ENCODE peak calls at places on chromosome 4, in ten cellular contexts. O is activated CD4-positive, alpha-beta T cell treated with anti-CD3 and anti-CD28 coated beads, Interleukin-2, amount 50 U/mL, for 24 hours; A is activated CD8-positive, alpha-beta T cell treated with anti-CD3 and anti-CD28 coated beads for 36 hours; Z is T-cell; T is psoas muscle; W is progenitor cell of endocrine pancreas; X is WERI-Rb-1; K is COR-L47; L is A172; C is A549. U is an unnamed sample.

GRCh38 chr4:158578476-158578875 is 56.8 kb downstream of the RXFP1 start:
- DNase-seq in O (no peak), A (no peak), Z (no peak), T (no peak), W (no peak), X (no peak), K (peak; percentile 3), L (peak; percentile 28), C (peak; percentile 18), U (no peak)

GRCh38 chr4:171186700-171187099 is 626.5 kb upstream of the GALNTL6 start:
- DNase-seq in O (no peak), A (no peak), Z (no peak), T (no peak), W (no peak), X (peak; percentile 39), K (no peak), L (no peak), C (no peak), U (no peak)

GRCh38 chr4:110970642-110971041 is 347.8 kb upstream of the PITX2 start:
- DNase-seq in O (no peak), A (peak; percentile 14), Z (no peak), T (no peak), W (peak; percentile 29), X (peak; percentile 76), K (peak; percentile 35), L (peak; percentile 60), C (peak; percentile 51), U (peak; percentile 2)

GRCh38 chr4:110171981-110172380 is 26.4 kb downstream of the ELOVL6 start:
- DNase-seq in O (no peak), A (no peak), Z (no peak), T (no peak), W (no peak), X (no peak), K (no peak), L (no peak), C (no peak), U (no peak)

GRCh38 chr4:146577111-146577510 is 55.4 kb upstream of the SLC10A7 start:
- DNase-seq in O (no peak), A (no peak), Z (no peak), T (no peak), W (no peak), X (no peak), K (no peak), L (peak; percentile 11), C (no peak), U (no peak)

GRCh38 chr4:131638776-131639175 is 1510.3 kb upstream of the PCDH10 start:
- DNase-seq in O (no peak), A (no peak), Z (no peak), T (no peak), W (no peak), X (no peak), K (no peak), L (no peak), C (no peak), U (no peak)

GRCh38 chr4:38563703-38564490 is 100.1 kb upstream of the KLF3 start:
- DNase-seq in O (no peak), A (no peak), Z (no peak), T (no peak), W (no peak), X (peak; percentile 89), K (peak; percentile 32), L (no peak), C (no peak), U (no peak)

GRCh38 chr4:169664615-169665014 is 44.2 kb downstream of the CLCN3 start:
- DNase-seq in O (no peak), A (no peak), Z (no peak), T (no peak), W (no peak), X (no peak), K (peak; percentile 14), L (no peak), C (no peak), U (no peak)

GRCh38 chr4:108432418-108432817 is 188.0 kb upstream of the RPL34 start:
- DNase-seq in O (no peak), A (no peak), Z (no peak), T (no peak), W (no peak), X (no peak), K (no peak), L (no peak), C (no peak), U (no peak)

GRCh38 chr4:139528377-139529005 is 27.5 kb downstream of the SETD7 start:
- DNase-seq in O (no peak), A (peak; percentile 12), Z (no peak), T (peak; percentile 66), W (no peak), X (peak; percentile 39), K (no peak), L (peak; percentile 14), C (no peak), U (peak; percentile 5)

GRCh38 chr4:154551872-154552686 is 1.9 kb upstream of the PLRG1 start:
- DNase-seq in O (peak; percentile 46), A (peak; percentile 81), Z (peak; percentile 53), T (peak; percentile 65), W (peak; percentile 52), X (peak; percentile 73), K (peak; percentile 47), L (peak; percentile 59), C (peak; percentile 79), U (no peak)

GRCh38 chr4:87961993-87962791 is 13.3 kb upstream of the SPP1 start:
- DNase-seq in O (no peak), A (no peak), Z (no peak), T (no peak), W (no peak), X (no peak), K (no peak), L (peak; percentile 56), C (peak; percentile 49), U (no peak)

GRCh38 chr4:22055954-22056353 is 107.4 kb upstream of the KCNIP4 start:
- DNase-seq in O (no peak), A (no peak), Z (no peak), T (no peak), W (no peak), X (no peak), K (no peak), L (no peak), C (no peak), U (no peak)

GRCh38 chr4:52110171-52110570 is 59.1 kb downstream of the SPATA18 start:
- DNase-seq in O (no peak), A (no peak), Z (no peak), T (no peak), W (no peak), X (no peak), K (no peak), L (no peak), C (no peak), U (no peak)

GRCh38 chr4:109184421-109184956 is 118.0 kb downstream of the COL25A1 start:
- DNase-seq in O (no peak), A (no peak), Z (no peak), T (no peak), W (no peak), X (no peak), K (no peak), L (peak; percentile 4), C (no peak), U (no peak)

GRCh38 chr4:79851625-79852304 is 221.3 kb downstream of the ANTXR2 start:
- DNase-seq in O (no peak), A (no peak), Z (no peak), T (no peak), W (no peak), X (no peak), K (no peak), L (no peak), C (no peak), U (no peak)

GRCh38 chr4:25253072-25253447 is 19.2 kb downstream of the PI4K2B start:
- DNase-seq in O (no peak), A (no peak), Z (no peak), T (no peak), W (no peak), X (no peak), K (no peak), L (no peak), C (no peak), U (no peak)

GRCh38 chr4:172983014-172983413 is 185.6 kb upstream of the GALNT7 start:
- DNase-seq in O (no peak), A (no peak), Z (no peak), T (no peak), W (no peak), X (no peak), K (no peak), L (no peak), C (no peak), U (no peak)

U was measured in H54.